ENCODE peak calls at places on chromosomes 12 and 14, in four cellular contexts. P, O, U and F are unnamed samples.

GRCh38 chr14:92439551-92440344 is 73.8 kb upstream of the RIN3 start:
- DNase-seq in U (peak), P (no peak), O (no peak), F (no peak)

GRCh38 chr12:117440384-117440783 is 79.0 kb upstream of the NOS1 start:
- DNase-seq in U (no peak), P (no peak), O (no peak), F (no peak)

GRCh38 chr14:91153360-91153759 is 39.5 kb downstream of the DGLUCY start:
- DNase-seq in P (no peak), O (no peak), U (no peak), F (no peak)

GRCh38 chr12:48693572-48693971 is 11.5 kb upstream of the KANSL2 start:
- DNase-seq in U (no peak), P (no peak), O (no peak), F (no peak)

GRCh38 chr12:65628061-65628460 is 196.2 kb upstream of the HMGA2 start:
- DNase-seq in U (no peak), P (no peak), O (no peak), F (no peak)

GRCh38 chr14:100438678-100439592 is 115.8 kb downstream of the SLC25A47 start:
- DNase-seq in P (peak), O (peak), U (no peak), F (peak)

GRCh38 chr14:94043111-94043755 is 17.1 kb downstream of the OTUB2 start:
- DNase-seq in U (no peak), O (no peak), P (peak), F (no peak)

GRCh38 chr14:34710744-34711143 is 3.6 kb downstream of the CFL2 start:
- DNase-seq in P (peak), U (no peak), O (no peak), F (peak)

GRCh38 chr14:72614891-72615410 is 278.9 kb downstream of the DPF3 start:
- DNase-seq in O (no peak), U (no peak), P (no peak), F (no peak)

GRCh38 chr12:33560653-33561208 is 121.1 kb upstream of the SYT10 start:
- DNase-seq in U (no peak), O (no peak), P (no peak), F (no peak)

GRCh38 chr12:6097384-6097783 is 27.1 kb downstream of the VWF start:
- DNase-seq in O (no peak), U (no peak), P (peak), F (no peak)

GRCh38 chr12:6285532-6286306 is 24.8 kb upstream of the PLEKHG6 start:
- DNase-seq in O (no peak), P (peak), U (no peak), F (no peak)

GRCh38 chr12:2013527-2014223 is 9.4 kb upstream of the DCP1B start:
- DNase-seq in U (no peak), P (no peak), O (no peak), F (peak)

GRCh38 chr12:25130741-25131188 is 64.2 kb downstream of the DNAI7 start:
- DNase-seq in O (peak), U (peak), P (peak), F (peak)

GRCh38 chr12:122054842-122055544 is 23.6 kb upstream of the MLXIP start:
- DNase-seq in P (no peak), O (no peak), U (no peak), F (no peak)

GRCh38 chr12:101763246-101763931 is 24.1 kb upstream of the SYCP3 start:
- DNase-seq in O (no peak), P (no peak), U (no peak), F (no peak)

GRCh38 chr12:752673-753400 is 458 bp downstream of the WNK1 start:
- DNase-seq in O (peak), U (peak), P (peak), F (peak)

GRCh38 chr14:75224561-75224960 is 48.1 kb upstream of the TMED10 start:
- DNase-seq in O (no peak), P (peak), U (no peak), F (no peak)

GRCh38 chr12:40768125-40768864 is 76.1 kb downstream of the CNTN1 start:
- DNase-seq in P (no peak), U (no peak), O (no peak), F (no peak)

GRCh38 chr12:113137861-113138783 is 2.6 kb upstream of the RASAL1 start:
- DNase-seq in U (peak), P (no peak), O (no peak), F (no peak)

GRCh38 chr12:6118891-6119568 is 5.4 kb downstream of the VWF start:
- DNase-seq in O (no peak), U (no peak), P (no peak), F (peak)